ENCODE peak calls at places on chromosomes 6 and 20, in five cellular contexts. N is heart left ventricle; Y is aorta; Z is CD8-positive, alpha-beta memory T cell; B is transverse colon. X is an unnamed sample.

GRCh38 chr20:57094991-57095390 is 171.4 kb downstream of the BMP7 start:
- DNase-seq in Y (peak; percentile 60), N (no peak), B (no peak), Z (no peak), X (no peak)

GRCh38 chr6:159894991-159895390 is 4.2 kb downstream of the MAS1 start:
- DNase-seq in B (peak; percentile 23), N (no peak), Z (no peak), Y (no peak), X (no peak)

GRCh38 chr20:20371133-20371532 is 3.2 kb downstream of the INSM1 start:
- DNase-seq in N (no peak), Z (no peak), B (no peak), Y (no peak), X (no peak)

GRCh38 chr20:56171087-56172012 is 77.2 kb upstream of the MC3R start:
- DNase-seq in N (no peak), Y (no peak), B (no peak), Z (no peak), X (peak; percentile 54)

GRCh38 chr6:110345025-110345424 is 13.1 kb downstream of the METTL24 start:
- DNase-seq in Z (no peak), Y (no peak), N (no peak), B (no peak), X (no peak)

GRCh38 chr6:20403080-20403765 is 1.5 kb downstream of the E2F3 start:
- DNase-seq in N (peak; percentile 92), B (peak; percentile 92), Y (peak; percentile 98), Z (peak; percentile 85), X (peak; percentile 88)

GRCh38 chr6:150883521-150883920 is 18.0 kb downstream of the MTHFD1L start:
- DNase-seq in N (no peak), B (no peak), Z (no peak), Y (no peak), X (no peak)

GRCh38 chr6:42727084-42727601 is 4.7 kb upstream of the PRPH2 start:
- DNase-seq in N (peak; percentile 28), B (no peak), Z (no peak), Y (peak; percentile 81), X (peak; percentile 74)

GRCh38 chr20:48578397-48579098 is 249.3 kb downstream of the PREX1 start:
- DNase-seq in Y (no peak), B (no peak), Z (no peak), N (no peak), X (no peak)

GRCh38 chr6:123965894-123966293 is 162.2 kb downstream of the NKAIN2 start:
- DNase-seq in Y (no peak), B (no peak), Z (no peak), N (no peak), X (no peak)

DNA sequence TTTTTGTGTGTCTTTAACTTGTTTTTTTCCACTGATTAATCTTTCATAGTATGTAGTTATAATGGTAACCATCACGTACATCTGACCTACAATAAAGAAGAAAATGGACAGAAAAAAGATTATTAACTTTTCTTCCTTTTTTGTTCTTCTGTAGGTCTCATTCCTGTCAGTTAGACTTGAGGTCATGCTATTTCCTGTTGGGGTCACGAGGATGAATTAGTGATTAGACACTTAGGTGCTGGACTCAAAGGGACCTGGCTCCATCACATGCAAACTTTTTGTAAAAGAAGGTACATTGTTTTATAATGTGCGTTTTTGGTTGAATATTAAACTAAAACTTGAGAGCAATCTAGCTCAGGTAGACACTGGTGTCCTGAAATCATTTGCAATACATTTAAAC is 14.8 kb downstream of the MARCKS start:
- DNase-seq in N (no peak), Y (no peak), B (no peak), Z (no peak), X (no peak)
- H3K27ac ChIP-seq in N (no peak overlapping the region), Y (no peak overlapping the region), B (no peak overlapping the region), Z (no peak overlapping the region), X (no peak overlapping the region)

GRCh38 chr6:13434777-13435176 is 52.6 kb downstream of the GFOD1 start:
- DNase-seq in Y (no peak), N (no peak), Z (no peak), B (no peak), X (no peak)
- H3K27ac ChIP-seq in Y (no peak overlapping the region), N (no peak overlapping the region), Z (peak overlapping the region; percentile 6), B (no peak overlapping the region), X (no peak overlapping the region)

DNA sequence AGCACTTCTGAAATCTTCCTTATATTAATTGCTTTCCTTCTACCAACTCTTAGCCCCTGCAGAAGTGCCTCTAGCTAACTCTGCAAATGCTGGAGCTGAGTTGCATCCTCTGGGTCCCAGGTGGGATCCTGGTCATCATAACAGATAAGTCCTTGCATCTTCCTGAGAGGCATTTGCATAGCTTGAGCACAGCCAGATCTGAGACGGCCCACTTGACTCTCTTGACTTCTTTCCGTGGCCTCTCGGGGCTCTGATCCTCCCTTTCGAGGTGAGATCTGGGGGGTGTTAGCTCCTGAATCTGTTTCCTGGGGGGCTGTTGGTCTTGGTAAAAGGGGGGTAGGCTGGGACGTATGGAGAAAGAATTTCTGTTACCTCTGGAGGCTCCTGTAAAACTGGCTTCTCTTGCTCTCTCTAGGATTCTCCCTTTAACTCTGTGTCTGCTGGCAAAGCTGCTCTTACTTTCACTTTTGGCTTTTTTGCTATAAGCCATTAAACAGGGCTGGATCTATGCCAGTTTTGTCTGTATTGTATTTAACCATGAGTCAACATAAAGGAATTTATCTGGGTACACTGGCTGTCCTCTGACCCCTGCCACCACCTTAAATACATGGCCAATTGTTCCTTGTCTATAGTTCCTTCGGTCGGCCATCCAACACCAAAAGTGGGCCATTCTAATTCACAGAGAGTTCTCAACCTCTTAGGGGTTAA is 223.1 kb upstream of the SYNCRIP start:
- DNase-seq in N (no peak), Y (no peak), B (no peak), Z (no peak), X (peak; percentile 27)
- H3K27ac ChIP-seq in N (peak overlapping the region; percentile 48), Y (peak overlapping the region; percentile 50), B (peak overlapping the region; percentile 52), Z (peak overlapping the region; percentile 21), X (peak overlapping the region; percentile 84)

DNA sequence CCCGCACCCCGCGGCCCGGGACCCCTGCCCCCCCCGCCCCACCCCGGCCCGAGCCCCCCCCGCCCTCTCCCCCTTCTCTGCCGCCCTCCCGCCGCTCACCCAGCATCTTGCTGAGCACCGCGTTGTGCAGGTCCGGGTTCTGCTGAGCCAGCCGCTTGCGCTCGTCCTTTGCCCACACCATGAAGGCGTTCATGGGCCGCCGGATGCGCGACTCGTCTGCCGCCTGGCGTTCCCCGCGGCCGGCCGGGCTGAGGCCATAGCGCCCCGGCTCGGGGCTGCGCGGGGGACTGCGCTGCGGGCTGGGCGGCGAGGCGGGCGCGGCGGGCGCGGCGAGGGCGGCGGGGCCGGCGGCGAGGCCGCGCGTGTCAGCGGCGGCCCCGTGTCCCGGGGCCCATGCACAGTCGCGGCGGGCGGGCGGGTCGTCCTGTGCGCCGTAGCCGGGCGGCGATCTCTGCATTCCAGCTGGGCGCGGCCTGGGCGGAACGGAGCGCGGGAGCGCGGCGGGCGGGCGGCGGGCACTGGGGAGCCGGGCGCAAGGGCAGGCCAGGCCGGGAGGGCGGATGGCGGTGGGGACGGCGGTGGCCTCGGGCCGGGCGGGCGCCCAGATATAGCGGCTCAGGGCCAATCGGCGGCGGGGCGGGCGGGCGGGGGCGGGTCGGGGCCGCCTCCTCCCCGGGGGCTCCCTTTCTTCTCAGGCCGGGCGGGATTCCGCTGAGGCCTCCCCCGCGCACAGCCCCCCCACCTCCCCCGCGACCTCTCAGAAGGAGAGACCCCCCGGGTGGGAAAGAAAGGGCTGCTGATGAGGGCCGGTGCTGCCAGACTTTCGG is at the start of gene SOX18:
- DNase-seq in Y (no peak), N (peak; percentile 74), Z (no peak), B (no peak), X (no peak)
- H3K27ac ChIP-seq in Y (no peak within 1 kb of the TSS), N (peak within 1 kb of the TSS; percentile 95), Z (peak within 1 kb of the TSS; percentile 59), B (peak within 1 kb of the TSS; percentile 33), X (no peak within 1 kb of the TSS)

X was measured in testis.